ENCODE peak calls at places on chromosomes 6 and 20, in eight cellular contexts. A is caudate nucleus, J is PC-9, U is trophoblast cell, D is transverse colon, Z is mesendoderm, O is PC-3, F is tibial nerve. S is an unnamed sample.
A peak's percentile ranks its signal among the peaks of the same experiment; 100 is the strongest.

GRCh38 chr6:157587127-157587729 is 206.2 kb downstream of the ZDHHC14 start:
- DNase-seq in U (no peak), O (no peak), F (no peak), J (no peak), D (no peak), A (no peak), Z (no peak), S (no peak)

GRCh38 chr20:8583209-8584106 is 451.4 kb downstream of the PLCB1 start:
- DNase-seq in U (peak; percentile 50), O (no peak), F (no peak), J (no peak), D (peak; percentile 13), Z (peak; percentile 16), A (no peak), S (no peak)

GRCh38 chr6:148208298-148208697 is 134.3 kb upstream of the SASH1 start:
- DNase-seq in J (no peak), Z (no peak), U (no peak), A (no peak), F (no peak), D (no peak), O (no peak), S (no peak)

GRCh38 chr6:46325561-46326525 is 155.1 kb upstream of the ENPP5 start:
- DNase-seq in A (peak; percentile 74), F (no peak), O (peak; percentile 55), Z (peak; percentile 41), U (no peak), J (no peak), D (no peak), S (peak; percentile 10)

GRCh38 chr6:168052291-168052891 is 26.6 kb downstream of the FRMD1 start:
- DNase-seq in D (peak; percentile 81), U (no peak), O (peak; percentile 6), F (no peak), J (no peak), A (no peak), Z (no peak), S (no peak)

GRCh38 chr6:7292856-7293255 is 20.1 kb downstream of the SSR1 start:
- DNase-seq in U (no peak), F (no peak), O (no peak), D (no peak), A (no peak), J (no peak), Z (no peak), S (no peak)

GRCh38 chr20:64043768-64044167 is 5.7 kb downstream of the SOX18 start:
- DNase-seq in J (no peak), O (no peak), U (no peak), F (no peak), Z (no peak), D (no peak), A (no peak), S (no peak)

GRCh38 chr6:52640916-52641315 is 30.0 kb upstream of the TMEM14A start:
- DNase-seq in U (no peak), A (no peak), O (no peak), D (no peak), F (no peak), J (no peak), Z (no peak), S (no peak)

GRCh38 chr6:125104425-125104824 is 49.1 kb upstream of the TPD52L1 start:
- DNase-seq in D (no peak), J (no peak), U (peak; percentile 47), Z (peak; percentile 40), A (no peak), O (no peak), F (no peak), S (peak; percentile 26)

GRCh38 chr20:54980321-54980960 is 505.0 kb downstream of the DOK5 start:
- DNase-seq in A (no peak), F (no peak), Z (peak; percentile 60), D (no peak), U (no peak), O (peak; percentile 44), J (no peak), S (no peak)

GRCh38 chr20:62885808-62886708 is 24.4 kb upstream of the TCFL5 start:
- DNase-seq in F (no peak), J (no peak), Z (no peak), U (no peak), O (no peak), A (no peak), D (peak; percentile 42), S (no peak)

GRCh38 chr20:62888406-62888805 is 26.8 kb upstream of the TCFL5 start:
- DNase-seq in J (no peak), D (no peak), A (no peak), O (no peak), F (no peak), U (no peak), Z (no peak), S (no peak)

GRCh38 chr20:62887860-62888239 is 26.2 kb upstream of the TCFL5 start:
- DNase-seq in J (no peak), U (no peak), Z (no peak), A (no peak), O (no peak), F (no peak), D (no peak), S (no peak)

GRCh38 chr20:62886709-62887058 is 25.1 kb upstream of the TCFL5 start:
- DNase-seq in F (no peak), O (no peak), U (no peak), J (no peak), Z (no peak), D (no peak), A (no peak), S (no peak)

DNA sequence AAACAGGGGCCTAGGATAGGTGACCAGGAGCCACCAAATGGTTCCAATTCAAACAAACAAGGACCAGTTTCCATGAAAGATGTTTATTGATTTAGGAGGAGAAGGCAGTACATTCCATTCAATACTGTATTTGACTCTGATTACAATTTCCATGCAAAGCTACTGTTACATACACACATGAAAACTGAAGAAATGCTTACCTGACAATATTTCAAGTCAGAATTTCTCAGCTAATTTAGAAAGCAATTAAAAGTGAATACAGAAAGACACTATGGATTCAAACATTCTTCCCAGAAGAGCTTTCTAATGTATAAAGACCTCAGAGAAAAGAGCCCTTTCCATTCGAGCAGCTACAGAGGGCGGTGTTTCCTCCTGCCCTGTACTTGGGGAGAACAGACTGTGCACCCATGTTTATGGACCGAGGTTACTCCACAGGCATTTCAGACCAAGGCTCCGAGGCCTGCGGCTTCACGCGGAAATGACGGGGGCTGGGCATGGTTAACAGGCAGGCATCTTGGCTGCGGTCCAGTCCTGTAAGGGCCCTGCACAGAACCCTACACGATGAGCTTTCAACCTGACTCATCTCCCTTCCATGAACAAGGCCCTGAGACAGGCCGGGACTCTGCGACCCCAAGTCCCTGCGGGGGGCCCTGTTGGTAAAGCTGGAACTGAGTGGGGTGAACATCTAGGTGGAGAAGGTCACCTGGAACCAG is 25.7 kb upstream of the TCFL5 start:
- DNase-seq in J (no peak), F (peak; percentile 32), O (peak; percentile 39), A (no peak), D (peak; percentile 84), Z (no peak), U (no peak), S (peak; percentile 93)
- H3K27ac ChIP-seq in J (no peak overlapping the region), F (no peak overlapping the region), O (peak overlapping the region; percentile 12), A (no peak overlapping the region), D (peak overlapping the region; percentile 21), Z (no peak overlapping the region), U (no peak overlapping the region), S (peak overlapping the region; percentile 63)

DNA sequence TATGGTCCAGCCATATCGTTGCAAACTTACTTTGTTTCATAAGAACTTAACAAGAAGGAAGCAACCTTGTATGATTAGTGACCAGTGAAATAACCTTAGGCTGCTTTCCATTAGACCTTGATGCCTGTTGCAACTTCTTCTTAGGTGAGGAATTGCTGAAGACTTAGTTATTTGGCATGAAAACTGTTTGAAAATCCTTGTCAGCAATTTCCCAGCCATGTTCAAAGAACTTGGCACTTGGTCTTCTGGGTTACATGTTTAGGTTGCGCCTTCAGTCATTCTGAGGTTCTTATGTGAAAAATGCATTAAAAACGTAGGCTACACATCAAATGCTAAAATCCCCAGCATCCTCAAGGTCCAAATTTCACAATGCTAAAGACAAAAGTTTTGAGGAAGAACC is 232.0 kb upstream of the CEP162 start:
- DNase-seq in O (no peak), D (no peak), A (no peak), J (no peak), F (no peak), U (no peak), Z (no peak), S (no peak)
- H3K27ac ChIP-seq in O (no peak overlapping the region), D (no peak overlapping the region), A (no peak overlapping the region), J (no peak overlapping the region), F (no peak overlapping the region), U (no peak overlapping the region), Z (no peak overlapping the region), S (no peak overlapping the region)

DNA sequence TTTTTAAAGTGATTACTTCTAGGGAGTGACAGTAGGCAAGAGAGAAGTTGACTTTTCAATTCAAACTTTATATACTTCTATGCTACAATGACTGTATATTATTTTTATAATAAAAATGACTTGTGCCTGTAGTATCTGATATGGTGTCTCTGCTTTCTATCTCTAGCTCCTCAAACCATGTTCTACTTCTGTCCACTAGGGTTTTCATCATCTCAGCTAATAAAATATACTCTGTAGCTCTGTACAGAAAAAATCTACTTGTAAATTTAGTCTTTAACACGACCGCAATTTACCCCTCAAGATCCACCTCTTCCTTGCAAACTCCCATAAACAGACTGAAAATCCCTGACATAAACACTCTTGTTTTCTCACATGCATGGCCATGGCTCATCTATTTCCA is 42.3 kb downstream of the HBS1L start:
- DNase-seq in F (no peak), D (no peak), J (no peak), O (no peak), Z (no peak), U (no peak), A (no peak), S (no peak)
- H3K27ac ChIP-seq in F (no peak overlapping the region), D (no peak overlapping the region), J (no peak overlapping the region), O (no peak overlapping the region), Z (no peak overlapping the region), U (no peak overlapping the region), A (no peak overlapping the region), S (no peak overlapping the region)

GRCh38 chr20:3800256-3800877 is 4.3 kb downstream of the CDC25B start:
- DNase-seq in F (no peak), Z (peak; percentile 81), J (no peak), D (no peak), O (no peak), A (no peak), U (no peak), S (no peak)

GRCh38 chr20:3797592-3798404 is 1.7 kb downstream of the CDC25B start:
- DNase-seq in Z (no peak), F (no peak), D (peak; percentile 65), U (no peak), O (peak; percentile 60), A (no peak), J (no peak), S (no peak)

GRCh38 chr20:3797226-3797545 is 1.1 kb downstream of the CDC25B start:
- DNase-seq in Z (no peak), U (no peak), O (no peak), D (no peak), J (no peak), A (no peak), F (no peak), S (no peak)

GRCh38 chr20:3798405-3798768 is 2.3 kb downstream of the CDC25B start:
- DNase-seq in U (no peak), Z (no peak), O (no peak), J (no peak), F (no peak), A (no peak), D (no peak), S (no peak)

DNA sequence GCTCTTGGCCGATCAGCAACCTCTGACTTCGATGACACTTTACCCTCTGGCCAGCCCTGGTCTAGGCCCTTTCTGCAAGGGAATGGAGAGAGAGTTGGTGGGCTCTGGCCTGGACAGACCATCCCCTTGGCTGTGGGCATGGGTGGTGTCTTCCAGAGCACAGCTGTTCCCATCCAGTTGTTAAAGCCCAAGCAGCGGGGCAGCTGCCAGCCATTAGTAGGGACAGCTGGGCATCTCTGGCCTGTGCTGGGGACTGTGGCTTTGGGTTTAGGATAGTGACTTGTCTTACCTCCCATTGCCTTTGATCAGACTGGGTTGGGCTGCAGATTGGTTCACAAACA is 2.8 kb downstream of the CDC25B start:
- DNase-seq in Z (no peak), F (no peak), A (no peak), D (no peak), O (no peak), U (no peak), J (no peak), S (no peak)
- H3K27ac ChIP-seq in Z (no peak overlapping the region), F (no peak overlapping the region), A (no peak overlapping the region), D (peak overlapping the region; percentile 94), O (no peak overlapping the region), U (no peak overlapping the region), J (no peak overlapping the region), S (no peak overlapping the region)

S was measured in cardiac muscle cell.